ENCODE peak calls at places on chromosomes 16 and 17, in five cellular contexts. One of them, this sample, is unnamed.

GRCh38 chr17:76063880-76064546 is 8.3 kb downstream of the SRP68 start:
- DNase-seq in LoVo: no peak
- DNase-seq in heart left ventricle: no peak
- DNase-seq in mesendoderm: no peak
- DNase-seq in fibroblast of the aortic adventitia: no peak
- DNase-seq in this sample: no peak

GRCh38 chr16:24286713-24287405 is 30.7 kb downstream of the CACNG3 start:
- DNase-seq in LoVo: no peak
- DNase-seq in heart left ventricle: no peak
- DNase-seq in mesendoderm: peak
- DNase-seq in fibroblast of the aortic adventitia: no peak
- DNase-seq in this sample: peak

GRCh38 chr16:53998024-53998810 is 288.4 kb downstream of the IRX3 start:
- DNase-seq in LoVo: no peak
- DNase-seq in heart left ventricle: no peak
- DNase-seq in mesendoderm: no peak
- DNase-seq in fibroblast of the aortic adventitia: no peak
- DNase-seq in this sample: no peak

GRCh38 chr16:69179255-69180010 is 7.5 kb upstream of the SNTB2 start:
- DNase-seq in LoVo: no peak
- DNase-seq in heart left ventricle: no peak
- DNase-seq in mesendoderm: no peak
- DNase-seq in fibroblast of the aortic adventitia: peak
- DNase-seq in this sample: peak

GRCh38 chr16:78896280-78896679 is 704.3 kb downstream of the MAF start:
- DNase-seq in LoVo: no peak
- DNase-seq in heart left ventricle: no peak
- DNase-seq in mesendoderm: no peak
- DNase-seq in fibroblast of the aortic adventitia: no peak
- DNase-seq in this sample: no peak

GRCh38 chr17:21289175-21289901 is 4.8 kb downstream of the MAP2K3 start:
- DNase-seq in LoVo: no peak
- DNase-seq in heart left ventricle: no peak
- DNase-seq in mesendoderm: no peak
- DNase-seq in fibroblast of the aortic adventitia: no peak
- DNase-seq in this sample: no peak

GRCh38 chr16:55842369-55843104 is 9.6 kb upstream of the CES1 start:
- DNase-seq in LoVo: peak
- DNase-seq in heart left ventricle: no peak
- DNase-seq in mesendoderm: peak
- DNase-seq in fibroblast of the aortic adventitia: peak
- DNase-seq in this sample: peak

GRCh38 chr16:80527297-80527696 is 13.5 kb upstream of the DYNLRB2 start:
- DNase-seq in LoVo: peak
- DNase-seq in heart left ventricle: no peak
- DNase-seq in mesendoderm: peak
- DNase-seq in fibroblast of the aortic adventitia: peak
- DNase-seq in this sample: peak

GRCh38 chr16:13332713-13333255 is 431.4 kb downstream of the SHISA9 start:
- DNase-seq in LoVo: no peak
- DNase-seq in heart left ventricle: no peak
- DNase-seq in mesendoderm: peak
- DNase-seq in fibroblast of the aortic adventitia: no peak
- DNase-seq in this sample: no peak

GRCh38 chr16:25747160-25747758 is 55.5 kb downstream of the HS3ST4 start:
- DNase-seq in LoVo: no peak
- DNase-seq in heart left ventricle: no peak
- DNase-seq in mesendoderm: peak
- DNase-seq in fibroblast of the aortic adventitia: peak
- DNase-seq in this sample: no peak

GRCh38 chr17:74042241-74042640 is 161.2 kb upstream of the RPL38 start:
- DNase-seq in LoVo: no peak
- DNase-seq in heart left ventricle: no peak
- DNase-seq in mesendoderm: no peak
- DNase-seq in fibroblast of the aortic adventitia: no peak
- DNase-seq in this sample: no peak

GRCh38 chr17:47199627-47200324 is 9.4 kb upstream of the MYL4 start:
- DNase-seq in LoVo: no peak
- DNase-seq in heart left ventricle: no peak
- DNase-seq in mesendoderm: no peak
- DNase-seq in fibroblast of the aortic adventitia: no peak
- DNase-seq in this sample: no peak

GRCh38 chr17:46868689-46869187 is 17.4 kb downstream of the WNT9B start:
- DNase-seq in LoVo: no peak
- DNase-seq in heart left ventricle: no peak
- DNase-seq in mesendoderm: no peak
- DNase-seq in fibroblast of the aortic adventitia: peak
- DNase-seq in this sample: no peak

GRCh38 chr16:49617710-49618330 is 238.1 kb downstream of the ZNF423 start:
- DNase-seq in LoVo: no peak
- DNase-seq in heart left ventricle: no peak
- DNase-seq in mesendoderm: no peak
- DNase-seq in fibroblast of the aortic adventitia: no peak
- DNase-seq in this sample: no peak

GRCh38 chr17:75856062-75856681 is 1.0 kb upstream of the WBP2 start:
- DNase-seq in LoVo: peak
- DNase-seq in heart left ventricle: no peak
- DNase-seq in mesendoderm: peak
- DNase-seq in fibroblast of the aortic adventitia: peak
- DNase-seq in this sample: peak

GRCh38 chr16:598823-599739 is 9.2 kb downstream of the RAB40C start:
- DNase-seq in LoVo: no peak
- DNase-seq in heart left ventricle: no peak
- DNase-seq in mesendoderm: no peak
- DNase-seq in fibroblast of the aortic adventitia: no peak
- DNase-seq in this sample: no peak

GRCh38 chr17:35555695-35556094 is 4.9 kb downstream of the SLFN14 start:
- DNase-seq in LoVo: no peak
- DNase-seq in heart left ventricle: no peak
- DNase-seq in mesendoderm: no peak
- DNase-seq in fibroblast of the aortic adventitia: no peak
- DNase-seq in this sample: no peak

GRCh38 chr17:15273141-15273793 is 8.1 kb upstream of the PMP22 start:
- DNase-seq in LoVo: peak
- DNase-seq in heart left ventricle: no peak
- DNase-seq in mesendoderm: no peak
- DNase-seq in fibroblast of the aortic adventitia: peak
- DNase-seq in this sample: no peak

GRCh38 chr17:46831573-46832305 is 13.2 kb upstream of the WNT3 start:
- DNase-seq in LoVo: no peak
- DNase-seq in heart left ventricle: no peak
- DNase-seq in mesendoderm: no peak
- DNase-seq in fibroblast of the aortic adventitia: no peak
- DNase-seq in this sample: no peak